ENCODE peak calls at places on chromosome 7, in four cellular contexts. One of them, this sample, is unnamed.
A peak's percentile ranks its signal among the peaks of the same experiment; 100 is the strongest.

GRCh38 chr7:1292972-1293830 is 60.5 kb downstream of the UNCX start:
- DNase-seq in cardiac septum: no peak
- DNase-seq in activated naive CD4-positive, alpha-beta T cell treated with Interleukin-2 at 50 U/mL for 16 hours: no peak
- DNase-seq in NB4: no peak
- DNase-seq in this sample: no peak

GRCh38 chr7:56077681-56078080 is 13.6 kb downstream of the SUMF2 start:
- DNase-seq in cardiac septum: peak; percentile 63
- DNase-seq in activated naive CD4-positive, alpha-beta T cell treated with Interleukin-2 at 50 U/mL for 16 hours: no peak
- DNase-seq in NB4: no peak
- DNase-seq in this sample: no peak

GRCh38 chr7:136146925-136147324 is 169.8 kb upstream of the MTPN start:
- DNase-seq in cardiac septum: no peak
- DNase-seq in activated naive CD4-positive, alpha-beta T cell treated with Interleukin-2 at 50 U/mL for 16 hours: no peak
- DNase-seq in NB4: no peak
- DNase-seq in this sample: no peak

GRCh38 chr7:157158400-157158799 is 19.7 kb downstream of the UBE3C start:
- DNase-seq in cardiac septum: no peak
- DNase-seq in activated naive CD4-positive, alpha-beta T cell treated with Interleukin-2 at 50 U/mL for 16 hours: no peak
- DNase-seq in NB4: no peak
- DNase-seq in this sample: no peak

GRCh38 chr7:11726251-11727155 is 105.5 kb downstream of the THSD7A start:
- DNase-seq in cardiac septum: no peak
- DNase-seq in activated naive CD4-positive, alpha-beta T cell treated with Interleukin-2 at 50 U/mL for 16 hours: no peak
- DNase-seq in NB4: no peak
- DNase-seq in this sample: no peak

GRCh38 chr7:73879977-73880681 is 19.2 kb downstream of the TMEM270 start:
- DNase-seq in cardiac septum: no peak
- DNase-seq in activated naive CD4-positive, alpha-beta T cell treated with Interleukin-2 at 50 U/mL for 16 hours: no peak
- DNase-seq in NB4: no peak
- DNase-seq in this sample: no peak

GRCh38 chr7:106824458-106824857 is 40.6 kb upstream of the PIK3CG start:
- DNase-seq in cardiac septum: no peak
- DNase-seq in activated naive CD4-positive, alpha-beta T cell treated with Interleukin-2 at 50 U/mL for 16 hours: no peak
- DNase-seq in NB4: no peak
- DNase-seq in this sample: no peak

GRCh38 chr7:37315752-37316711 is 132.6 kb downstream of the ELMO1 start:
- DNase-seq in cardiac septum: no peak
- DNase-seq in activated naive CD4-positive, alpha-beta T cell treated with Interleukin-2 at 50 U/mL for 16 hours: no peak
- DNase-seq in NB4: peak; percentile 39
- DNase-seq in this sample: no peak

GRCh38 chr7:90169891-90170290 is 15.6 kb downstream of the STEAP1 start:
- DNase-seq in cardiac septum: no peak
- DNase-seq in activated naive CD4-positive, alpha-beta T cell treated with Interleukin-2 at 50 U/mL for 16 hours: no peak
- DNase-seq in NB4: no peak
- DNase-seq in this sample: no peak

This sample was measured in activated naive CD8-positive, alpha-beta T cell treated with anti-CD3 and anti-CD28 coated beads for 36 hours.